ENCODE peak calls at places on chromosomes 4 and X, in five cellular contexts. J, C, V, Y and E are unnamed samples.

GRCh38 chr4:1727117-1728031 is 6.1 kb downstream of the TACC3 start:
- DNase-seq in J (no peak), C (peak; percentile 28), V (no peak), Y (peak; percentile 54), E (peak; percentile 67)

GRCh38 chrX:131816551-131817136 is 206.5 kb upstream of the STK26 start:
- DNase-seq in J (no peak), C (peak; percentile 51), V (no peak), Y (peak; percentile 87), E (peak; percentile 84)

GRCh38 chr4:3788366-3788660 is 22.1 kb downstream of the ADRA2C start:
- DNase-seq in J (no peak), C (no peak), V (no peak), Y (no peak), E (no peak)

GRCh38 chr4:69568787-69569186 is 70.7 kb downstream of the UGT2A2 start:
- DNase-seq in J (no peak), C (no peak), V (no peak), Y (no peak), E (no peak)

GRCh38 chrX:98523026-98523425 is 1639.3 kb downstream of the RPA4 start:
- DNase-seq in J (no peak), C (no peak), V (no peak), Y (no peak), E (no peak)

GRCh38 chr4:5192271-5192670 is 141.0 kb downstream of the STK32B start:
- DNase-seq in J (no peak), C (no peak), V (no peak), Y (no peak), E (no peak)

GRCh38 chrX:68983004-68983857 is 154.4 kb downstream of the EFNB1 start:
- DNase-seq in J (no peak), C (no peak), V (no peak), Y (no peak), E (no peak)

GRCh38 chr4:107709916-107710315 is 10.1 kb downstream of the PAPSS1 start:
- DNase-seq in J (no peak), C (no peak), V (no peak), Y (no peak), E (no peak)

GRCh38 chrX:104696667-104697066 is 130.7 kb downstream of the IL1RAPL2 start:
- DNase-seq in J (no peak), C (no peak), V (no peak), Y (no peak), E (no peak)

GRCh38 chr4:26298198-26298950 is 22.4 kb upstream of the RBPJ start:
- DNase-seq in J (no peak), C (no peak), V (no peak), Y (no peak), E (no peak)

GRCh38 chr4:182449960-182450359 is 206.8 kb downstream of the TENM3 start:
- DNase-seq in J (no peak), C (no peak), V (no peak), Y (no peak), E (no peak)

GRCh38 chr4:102343964-102344519 is 1.2 kb downstream of the SLC39A8 start:
- DNase-seq in J (no peak), C (no peak), V (peak; percentile 41), Y (no peak), E (no peak)

GRCh38 chr4:2636331-2636730 is 99.9 kb downstream of the FAM193A start:
- DNase-seq in J (no peak), C (no peak), V (no peak), Y (no peak), E (no peak)

GRCh38 chr4:158667651-158668198 is 4.0 kb downstream of the C4orf46 start:
- DNase-seq in J (peak; percentile 15), C (peak; percentile 74), V (no peak), Y (peak; percentile 29), E (no peak)

GRCh38 chr4:38392223-38392855 is 271.7 kb upstream of the KLF3 start:
- DNase-seq in J (no peak), C (no peak), V (no peak), Y (no peak), E (no peak)

GRCh38 chrX:49042581-49043219 is 457 bp downstream of the TFE3 start:
- DNase-seq in J (no peak), C (no peak), V (no peak), Y (no peak), E (no peak)

GRCh38 chr4:3346146-3346545 is 53.3 kb downstream of the RGS12 start:
- DNase-seq in J (peak; percentile 41), C (peak; percentile 81), V (peak; percentile 47), Y (peak; percentile 34), E (peak; percentile 50)

GRCh38 chr4:139904406-139904805 is 238.8 kb downstream of the MGST2 start:
- DNase-seq in J (no peak), C (no peak), V (no peak), Y (no peak), E (no peak)

GRCh38 chr4:98720871-98721480 is 62.6 kb upstream of the TSPAN5 start:
- DNase-seq in J (peak; percentile 32), C (no peak), V (peak; percentile 35), Y (no peak), E (no peak)

GRCh38 chr4:98716796-98717195 is 58.4 kb upstream of the TSPAN5 start:
- DNase-seq in J (no peak), C (no peak), V (no peak), Y (no peak), E (no peak)

GRCh38 chr4:98722000-98722399 is 63.6 kb upstream of the TSPAN5 start:
- DNase-seq in J (no peak), C (no peak), V (no peak), Y (no peak), E (no peak)
- H3K4me3 ChIP-seq in J (no peak overlapping the region), C (no peak overlapping the region), V (no peak overlapping the region), Y (no peak overlapping the region), E (no peak overlapping the region)

DNA sequence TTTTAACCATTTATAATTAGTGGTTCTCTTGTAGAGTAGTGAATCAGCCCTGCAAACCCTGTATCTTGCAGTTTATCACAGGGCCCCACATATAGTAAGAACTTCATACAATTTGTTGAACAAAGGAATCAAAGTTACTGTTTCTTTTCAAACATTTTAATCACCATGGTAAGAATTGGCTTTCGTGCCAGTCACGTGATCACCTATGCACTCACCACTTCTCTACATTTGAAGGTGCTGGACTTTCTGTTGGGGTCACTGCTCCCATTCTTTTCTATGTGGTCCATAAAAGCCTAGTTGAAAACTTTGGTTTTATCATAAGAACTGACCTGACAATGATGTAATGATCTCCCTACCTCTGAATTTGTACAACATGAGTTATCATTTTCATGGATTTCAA is 426.4 kb upstream of the CPEB2 start:
- DNase-seq in J (no peak), C (no peak), V (no peak), Y (no peak), E (no peak)
- H3K9me3 ChIP-seq in J (no peaks in the 10 kb centered on the region), C (no peaks in the 10 kb centered on the region), V (no peaks in the 10 kb centered on the region), Y (no peaks in the 10 kb centered on the region), E (no peaks in the 10 kb centered on the region)

DNA sequence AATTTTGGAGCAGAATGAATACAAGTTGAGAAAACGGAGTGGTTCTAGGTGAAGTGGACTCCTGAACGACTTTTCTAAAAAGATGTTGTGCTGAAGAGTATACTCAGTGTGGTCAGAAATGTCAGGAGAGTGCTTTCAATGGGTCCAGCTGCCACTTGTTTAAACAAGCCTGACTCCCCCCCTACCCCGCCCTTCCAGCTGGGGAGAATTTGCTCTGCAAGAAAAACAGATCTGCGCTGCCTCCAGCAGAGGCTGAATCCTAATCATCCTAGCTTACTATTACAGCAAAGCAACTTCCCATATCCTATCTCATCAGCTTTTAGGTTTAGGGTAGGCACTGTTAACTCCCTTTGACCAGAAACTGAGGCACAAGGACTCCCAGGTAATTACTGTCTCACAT is 1.9 kb downstream of the MAP3K15 start:
- DNase-seq in J (no peak), C (peak; percentile 22), V (no peak), Y (no peak), E (no peak)
- TF ChIP-seq POLR2AphosphoS5 in J (no peak), C (no peak), V (no peak), Y (no peak), E (no peak)

GRCh38 chr4:15652191-15652590 is 3.0 kb downstream of the FBXL5 start:
- DNase-seq in J (no peak), C (no peak), V (no peak), Y (no peak), E (no peak)
- H3K4me3 ChIP-seq in J (no peak overlapping the region), C (peak overlapping the region; percentile 71), V (no peak overlapping the region), Y (no peak overlapping the region), E (no peak overlapping the region)

GRCh38 chrX:136665258-136665900 is 17.4 kb downstream of the CD40LG start:
- DNase-seq in J (no peak), C (no peak), V (no peak), Y (no peak), E (no peak)
- H3K9me3 ChIP-seq in J (no peaks in the 10 kb centered on the region), C (no peaks in the 10 kb centered on the region), V (no peaks in the 10 kb centered on the region), Y (no peaks in the 10 kb centered on the region), E (peaks cover 15% of the 10 kb centered on the region)

DNA sequence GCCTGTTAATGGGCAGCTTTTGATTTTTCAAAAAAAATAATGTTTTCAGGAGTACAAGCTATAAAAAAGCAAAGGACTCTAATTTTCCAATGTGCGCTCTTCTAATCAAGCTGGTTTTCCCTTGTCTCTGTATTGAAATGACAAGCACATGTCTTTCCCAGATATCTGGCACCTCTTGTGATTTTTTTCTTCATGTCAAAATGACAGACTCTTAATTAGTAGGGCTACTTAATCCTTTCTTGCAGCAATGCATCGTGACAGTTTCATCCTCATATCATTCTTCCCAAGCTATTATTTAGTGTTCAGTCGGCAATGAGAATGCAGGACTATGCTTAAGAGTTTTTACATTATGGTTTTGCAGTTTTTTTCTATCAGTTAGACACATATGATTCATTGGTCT is 139.5 kb downstream of the MAGEC1 start:
- DNase-seq in J (no peak), C (no peak), V (no peak), Y (no peak), E (no peak)
- TF ChIP-seq POLR2AphosphoS5 in J (no peak), C (no peak), V (no peak), Y (no peak), E (no peak)

DNA sequence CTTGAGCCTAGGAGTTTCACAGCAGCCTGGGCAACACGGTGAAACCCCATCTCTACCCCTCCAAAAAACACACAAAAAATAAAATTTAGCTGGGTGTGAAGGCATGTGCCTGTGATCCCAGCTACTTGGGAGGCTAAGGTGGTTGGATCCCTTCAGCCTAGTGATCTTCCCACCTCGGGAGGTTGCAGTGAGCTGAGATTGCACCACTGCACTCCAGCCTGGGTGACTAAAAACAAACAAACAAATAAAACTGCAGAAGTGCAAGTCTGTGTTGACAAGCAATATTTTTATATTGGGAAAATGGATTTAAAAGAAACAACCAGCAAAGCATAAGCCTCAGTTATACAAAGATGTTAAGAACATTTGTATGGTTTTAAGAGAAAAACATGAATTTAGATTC is 46.1 kb downstream of the IGFBP7 start:
- DNase-seq in J (no peak), C (no peak), V (no peak), Y (no peak), E (no peak)
- H3K4me3 ChIP-seq in J (no peak overlapping the region), C (no peak overlapping the region), V (no peak overlapping the region), Y (no peak overlapping the region), E (no peak overlapping the region)

GRCh38 chrX:47976254-47977151 is 27.3 kb downstream of the ZNF182 start:
- DNase-seq in J (no peak), C (no peak), V (no peak), Y (no peak), E (no peak)
- H3K9me3 ChIP-seq in J (peaks cover 68% of the 10 kb centered on the region), C (peaks cover 57% of the 10 kb centered on the region), V (peaks cover 7% of the 10 kb centered on the region), Y (peaks cover 5% of the 10 kb centered on the region), E (peaks cover 78% of the 10 kb centered on the region)

GRCh38 chr4:24912252-24913098 is at the start of gene CCDC149:
- DNase-seq in J (no peak), C (peak; percentile 86), V (peak; percentile 56), Y (peak; percentile 78), E (peak; percentile 89)
- TF ChIP-seq POLR2AphosphoS5 in J (no peak), C (no peak), V (peak; percentile 37), Y (peak; percentile 64), E (peak; percentile 84)

GRCh38 chrX:2697741-2698294 is 6.7 kb downstream of the CD99 start:
- DNase-seq in J (no peak), C (no peak), V (no peak), Y (no peak), E (no peak)
- H3K4me3 ChIP-seq in J (no peak overlapping the region), C (no peak overlapping the region), V (no peak overlapping the region), Y (no peak overlapping the region), E (no peak overlapping the region)